ENCODE peak calls at places on chromosome 11, in four cellular contexts. B is neural progenitor cell, L is HCT116, N is endothelial cell of umbilical vein. K is an unnamed sample.

GRCh38 chr11:61534901-61535839 is 26.6 kb downstream of the LRRC10B start:
- DNase-seq in B (no peak), N (no peak), L (no peak), K (no peak)

GRCh38 chr11:94794287-94795168 is 26.4 kb downstream of the AMOTL1 start:
- DNase-seq in L (peak; percentile 82), N (peak; percentile 93), B (no peak), K (peak; percentile 99)

GRCh38 chr11:125270711-125271110 is 106.2 kb downstream of the PKNOX2 start:
- DNase-seq in B (no peak), L (no peak), N (no peak), K (peak; percentile 74)

GRCh38 chr11:128343870-128344269 is 243.5 kb downstream of the ETS1 start:
- DNase-seq in B (no peak), L (no peak), N (no peak), K (no peak)

GRCh38 chr11:120128392-120129172 is 9.3 kb downstream of the TRIM29 start:
- DNase-seq in B (no peak), L (no peak), N (no peak), K (peak; percentile 66)

GRCh38 chr11:100340416-100341323 is 346.4 kb upstream of the ARHGAP42 start:
- DNase-seq in L (no peak), B (no peak), N (no peak), K (no peak)

GRCh38 chr11:134515081-134515960 is 103.3 kb upstream of the B3GAT1 start:
- DNase-seq in N (no peak), L (no peak), B (no peak), K (no peak)

GRCh38 chr11:69983571-69983877 is 94.6 kb upstream of the ANO1 start:
- DNase-seq in N (no peak), L (no peak), B (no peak), K (no peak)

GRCh38 chr11:35525501-35526175 is at the start of gene PAMR1:
- DNase-seq in L (no peak), B (peak; percentile 87), N (no peak), K (peak; percentile 63)

GRCh38 chr11:69808708-69809107 is 10.5 kb downstream of the FGF3 start:
- DNase-seq in L (no peak), N (no peak), B (peak; percentile 65), K (peak; percentile 41)

GRCh38 chr11:3894128-3894731 is 38.8 kb downstream of the STIM1 start:
- DNase-seq in N (peak; percentile 15), L (no peak), B (no peak), K (no peak)

GRCh38 chr11:96001037-96001436 is 77.1 kb upstream of the MTMR2 start:
- DNase-seq in L (no peak), N (no peak), B (no peak), K (peak; percentile 65)

GRCh38 chr11:102157219-102157618 is 47.0 kb downstream of the YAP1 start:
- DNase-seq in L (no peak), N (peak; percentile 4), B (peak; percentile 25), K (peak; percentile 79)

GRCh38 chr11:5767056-5767455 is 13.0 kb downstream of the OR52N4 start:
- DNase-seq in B (no peak), N (no peak), L (no peak), K (no peak)

GRCh38 chr11:92453055-92453454 is 228.4 kb downstream of the FAT3 start:
- DNase-seq in N (no peak), L (no peak), B (no peak), K (peak; percentile 92)

GRCh38 chr11:3616721-3617460 is 24.9 kb downstream of the ART5 start:
- DNase-seq in N (no peak), B (no peak), L (no peak), K (peak; percentile 3)

GRCh38 chr11:20161230-20161918 is 1.1 kb upstream of the DBX1 start:
- DNase-seq in B (peak; percentile 68), N (no peak), L (no peak), K (no peak)

GRCh38 chr11:105046898-105047579 is 1.9 kb upstream of the CARD16 start:
- DNase-seq in L (no peak), N (peak; percentile 95), B (no peak), K (peak; percentile 99)

GRCh38 chr11:121523581-121524232 is 70.9 kb upstream of the SORL1-AS1 start:
- DNase-seq in L (no peak), B (peak; percentile 27), N (no peak), K (no peak)

GRCh38 chr11:111439905-111440304 is 60.8 kb upstream of the POU2AF1 start:
- DNase-seq in B (no peak), L (no peak), N (no peak), K (no peak)

GRCh38 chr11:78741794-78742193 is 167.1 kb upstream of the NARS2 start:
- DNase-seq in B (no peak), N (no peak), L (no peak), K (no peak)

GRCh38 chr11:63840356-63841060 is 1.6 kb downstream of the MARK2 start:
- DNase-seq in B (no peak), L (no peak), N (peak; percentile 24), K (no peak)

GRCh38 chr11:99376463-99376862 is 355.7 kb downstream of the CNTN5 start:
- DNase-seq in N (no peak), B (no peak), L (no peak), K (no peak)

GRCh38 chr11:43987384-43988039 is 45.1 kb downstream of the C11orf96 start:
- DNase-seq in B (no peak), N (peak; percentile 47), L (no peak), K (peak; percentile 97)

GRCh38 chr11:94934362-94934761 is 39.0 kb downstream of the CWC15 start:
- DNase-seq in B (peak; percentile 56), L (no peak), N (peak; percentile 55), K (peak; percentile 54)

GRCh38 chr11:108591893-108592292 is 1.7 kb downstream of the EXPH5 start:
- DNase-seq in N (no peak), B (no peak), L (no peak), K (no peak)

GRCh38 chr11:121733858-121734257 is 281.1 kb upstream of the SORL1-AS1 start:
- DNase-seq in N (no peak), B (no peak), L (no peak), K (no peak)

GRCh38 chr11:47891886-47892285 is 43.7 kb upstream of the NUP160 start:
- DNase-seq in L (no peak), N (no peak), B (no peak), K (no peak)

GRCh38 chr11:3738241-3738640 is 59.1 kb downstream of the NUP98 start:
- DNase-seq in N (no peak), L (no peak), B (no peak), K (peak; percentile 17)

GRCh38 chr11:35390737-35391682 is 28.3 kb downstream of the SLC1A2 start:
- DNase-seq in N (no peak), B (no peak), L (no peak), K (peak; percentile 68)

GRCh38 chr11:29518389-29519174 is 498.2 kb downstream of the KCNA4 start:
- DNase-seq in N (no peak), L (no peak), B (peak; percentile 4), K (no peak)

GRCh38 chr11:19811391-19811790 is 98.8 kb downstream of the NAV2 start:
- DNase-seq in L (no peak), N (no peak), B (no peak), K (no peak)

GRCh38 chr11:2293396-2294339 is 8.1 kb downstream of the C11orf21 start:
- DNase-seq in N (no peak), L (no peak), B (peak; percentile 6), K (no peak)

GRCh38 chr11:7892059-7892699 is 38.9 kb downstream of the OR10A6 start:
- DNase-seq in N (peak; percentile 11), L (no peak), B (no peak), K (peak; percentile 46)

GRCh38 chr11:10414181-10414580 is 40.9 kb upstream of the AMPD3 start:
- DNase-seq in N (no peak), L (no peak), B (no peak), K (no peak)

GRCh38 chr11:10412266-10412665 is 42.8 kb upstream of the AMPD3 start:
- DNase-seq in B (no peak), N (no peak), L (no peak), K (no peak)

GRCh38 chr11:10415817-10416392 is 39.2 kb upstream of the AMPD3 start:
- DNase-seq in L (no peak), N (no peak), B (no peak), K (no peak)

GRCh38 chr11:10413268-10413667 is 41.8 kb upstream of the AMPD3 start:
- DNase-seq in B (no peak), N (peak; percentile 20), L (peak; percentile 28), K (no peak)

DNA sequence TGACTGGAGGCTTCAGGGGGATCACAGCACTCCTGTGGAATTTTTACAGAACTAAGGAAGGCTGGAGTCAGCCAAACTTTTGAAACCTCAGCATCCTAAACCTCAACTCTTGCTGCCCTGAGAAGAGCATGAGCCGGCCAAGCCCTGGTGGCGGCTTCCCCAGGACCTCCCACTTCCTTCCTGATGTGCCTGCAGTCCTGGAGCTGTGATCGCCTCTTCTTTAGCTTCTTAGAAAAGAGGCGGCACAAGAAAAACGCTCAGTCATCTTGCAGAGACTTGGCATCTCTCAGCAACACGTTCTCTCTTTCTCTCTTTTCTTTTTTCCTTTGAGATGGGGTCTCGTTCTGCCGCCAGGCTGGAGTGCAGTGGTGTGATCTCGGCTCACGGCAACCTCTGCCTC is 40.4 kb upstream of the AMPD3 start:
- DNase-seq in L (no peak), B (no peak), N (peak; percentile 34), K (peak; percentile 48)
- H3K9ac ChIP-seq in L (no peak overlapping the region), B (no peak overlapping the region), N (no peak overlapping the region), K (no peak overlapping the region)

GRCh38 chr11:122737951-122738693 is 82.6 kb downstream of the UBASH3B start:
- DNase-seq in N (peak; percentile 68), B (peak; percentile 33), L (no peak), K (no peak)
- TF ChIP-seq EZH2 in N (no peak), B (no peak), L (no peak), K (no peak)

DNA sequence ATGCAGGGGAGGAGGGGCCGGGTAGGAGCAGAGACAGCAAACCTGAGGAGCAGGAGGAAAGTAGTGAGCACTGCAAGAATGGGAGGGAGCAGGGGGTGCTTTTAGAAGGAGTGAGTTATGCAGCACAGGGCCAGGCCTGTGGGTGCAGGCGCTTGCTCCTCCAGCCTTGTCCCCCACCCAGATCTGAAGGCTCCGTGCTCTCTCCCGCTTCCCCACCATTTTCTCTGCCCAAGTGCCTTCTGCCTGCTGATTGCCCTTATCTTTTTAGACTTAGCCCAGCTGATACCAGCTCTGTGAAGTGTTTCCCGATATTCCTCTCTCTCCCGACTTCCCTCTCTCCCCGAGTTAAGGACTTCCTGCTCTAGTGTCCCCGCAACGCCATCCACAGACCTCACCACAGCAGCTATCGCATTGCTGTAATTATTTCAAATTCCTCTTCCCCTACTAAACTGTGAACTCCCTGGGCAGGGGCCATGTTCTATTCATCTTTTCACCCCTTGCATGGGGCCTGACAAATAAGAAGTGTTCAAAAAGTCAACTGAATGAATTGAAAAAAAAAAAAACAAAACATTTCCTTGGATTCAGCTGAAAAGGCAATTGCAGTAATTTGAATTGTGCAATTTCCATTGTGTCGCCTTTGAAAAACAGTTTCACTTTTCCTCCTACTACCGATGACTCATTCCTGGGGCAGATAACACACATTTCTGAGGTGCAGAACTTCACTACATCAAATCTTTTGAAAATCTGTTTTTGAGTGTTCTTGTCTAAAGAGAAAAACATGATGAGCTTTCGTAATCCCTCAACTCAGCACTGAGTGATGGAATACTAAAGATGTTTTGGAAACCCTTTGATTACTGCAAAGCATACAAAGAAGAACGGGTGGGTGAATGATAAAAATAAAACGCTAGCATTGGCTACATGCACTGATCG is 69.7 kb upstream of the BMAL1 start:
- DNase-seq in B (no peak), L (no peak), N (peak; percentile 84), K (peak; percentile 87)
- H3K4me2 ChIP-seq in B (peak overlapping the region; percentile 1), L (peak overlapping the region; percentile 77), N (peak overlapping the region; percentile 98), K (peak overlapping the region; percentile 86)

DNA sequence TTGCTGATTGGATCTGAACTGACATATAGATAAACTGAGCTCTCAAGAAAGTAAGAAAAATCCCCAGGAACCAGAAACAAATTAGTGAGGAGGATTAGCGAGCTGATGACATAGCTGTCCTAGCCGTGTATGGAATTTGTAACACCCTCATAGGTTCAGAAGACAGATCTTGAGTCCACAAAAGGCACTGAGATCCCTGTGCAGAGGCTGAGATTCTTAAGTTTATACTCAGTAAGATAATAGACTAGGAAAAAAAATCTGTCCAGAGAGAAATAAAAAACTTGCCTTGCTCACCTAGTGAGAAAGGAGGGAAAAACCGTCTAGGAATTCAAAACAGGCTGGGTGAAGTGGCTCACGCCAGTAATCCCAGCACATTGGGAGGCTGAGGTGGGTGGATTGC is 4.6 kb downstream of the NUMA1 start:
- DNase-seq in N (no peak), B (no peak), L (no peak), K (no peak)
- H3K9ac ChIP-seq in N (no peak overlapping the region), B (no peak overlapping the region), L (no peak overlapping the region), K (no peak overlapping the region)